ENCODE peak calls at places on chromosomes 5 and 9, in eight cellular contexts. M, E, K, J, U, O, N and B are unnamed samples.

GRCh38 chr5:128135286-128135685 is 51.7 kb downstream of the SLC12A2 start:
- DNase-seq in K (no peak), E (no peak), O (peak), N (no peak), U (no peak), M (no peak), J (no peak), B (no peak)

GRCh38 chr5:168409601-168410458 is 76.4 kb upstream of the RARS1 start:
- DNase-seq in O (no peak), J (no peak), E (no peak), M (peak), K (peak), N (no peak), U (peak), B (peak)

GRCh38 chr9:13750061-13750460 is 470.6 kb upstream of the MPDZ start:
- DNase-seq in M (peak), O (no peak), K (peak), N (no peak), J (no peak), E (no peak), U (peak), B (peak)

GRCh38 chr9:78028926-78029325 is 2.7 kb downstream of the GNAQ start:
- DNase-seq in N (no peak), E (no peak), M (no peak), O (no peak), J (no peak), U (no peak), K (no peak), B (no peak)

GRCh38 chr9:105737205-105737604 is 42.9 kb downstream of the TMEM38B start:
- DNase-seq in E (no peak), M (no peak), U (no peak), N (no peak), J (no peak), O (no peak), K (no peak), B (no peak)

GRCh38 chr5:61357745-61358144 is 25.7 kb downstream of the ZSWIM6 start:
- DNase-seq in E (no peak), U (peak), N (peak), K (no peak), J (no peak), O (no peak), M (no peak), B (no peak)

GRCh38 chr9:109401169-109401989 is 80.5 kb upstream of the EPB41L4B start:
- DNase-seq in U (peak), K (peak), E (peak), M (peak), J (no peak), O (no peak), N (peak), B (peak)

GRCh38 chr5:91212336-91213092 is 170.6 kb downstream of the ARRDC3 start:
- DNase-seq in K (peak), U (peak), N (no peak), M (no peak), J (no peak), O (peak), E (no peak), B (peak)

GRCh38 chr9:128055222-128056040 is 11.7 kb downstream of the NAIF1 start:
- DNase-seq in U (no peak), O (no peak), E (peak), J (peak), M (no peak), K (no peak), N (peak), B (no peak)

GRCh38 chr5:50666261-50667078 is at the start of gene PARP8:
- DNase-seq in N (peak), J (peak), K (peak), M (peak), E (peak), U (no peak), O (no peak), B (peak)

GRCh38 chr9:133415107-133415506 is 2.7 kb downstream of the REXO4 start:
- DNase-seq in M (no peak), J (no peak), U (no peak), N (no peak), E (no peak), K (no peak), O (no peak), B (no peak)

GRCh38 chr9:70405808-70406445 is 8.5 kb downstream of the KLF9 start:
- DNase-seq in K (no peak), J (no peak), M (no peak), U (no peak), N (no peak), E (no peak), O (no peak), B (no peak)

GRCh38 chr5:114223866-114224265 is 138.0 kb upstream of the KCNN2 start:
- DNase-seq in J (no peak), E (no peak), K (peak), U (peak), O (peak), N (no peak), M (peak), B (peak)

GRCh38 chr9:136688274-136689107 is 1.2 kb upstream of the AGPAT2 start:
- DNase-seq in M (no peak), N (no peak), U (no peak), O (no peak), K (no peak), J (no peak), E (no peak), B (no peak)

GRCh38 chr5:88089757-88090390 is 178.8 kb downstream of the TMEM161B start:
- DNase-seq in J (no peak), N (peak), E (no peak), O (no peak), M (no peak), U (no peak), K (no peak), B (no peak)

GRCh38 chr5:149834246-149834855 is 104.2 kb downstream of the PPARGC1B start:
- DNase-seq in E (peak), U (peak), J (no peak), O (peak), N (peak), K (peak), M (peak), B (peak)

GRCh38 chr9:127567119-127567897 is 44.8 kb upstream of the STXBP1 start:
- DNase-seq in J (peak), E (peak), M (no peak), K (no peak), O (no peak), N (no peak), U (peak), B (no peak)

GRCh38 chr5:150302301-150303069 is at the start of gene ARSI:
- DNase-seq in M (no peak), E (no peak), U (peak), J (peak), O (no peak), K (no peak), N (peak), B (peak)

GRCh38 chr5:159908201-159908940 is 7.9 kb upstream of the ADRA1B start:
- DNase-seq in K (no peak), E (no peak), M (peak), J (no peak), U (no peak), N (no peak), O (no peak), B (no peak)

GRCh38 chr9:16505159-16505558 is 365.3 kb downstream of the BNC2 start:
- DNase-seq in M (no peak), J (no peak), K (peak), O (no peak), E (peak), N (no peak), U (peak), B (no peak)

GRCh38 chr9:121822093-121823085 is 171.0 kb downstream of the DAB2IP start:
- DNase-seq in N (no peak), J (no peak), K (no peak), M (peak), E (no peak), U (no peak), O (no peak), B (no peak)

GRCh38 chr5:158560170-158560569 is 539.5 kb downstream of the EBF1 start:
- DNase-seq in E (peak), K (peak), J (no peak), N (no peak), U (peak), M (peak), O (no peak), B (peak)

GRCh38 chr5:154309361-154309725 is 118.8 kb downstream of the GALNT10 start:
- DNase-seq in E (no peak), K (peak), M (no peak), O (no peak), J (no peak), N (no peak), U (no peak), B (no peak)

GRCh38 chr5:131630963-131631350 is 4.1 kb downstream of the RAPGEF6 start:
- DNase-seq in M (peak), J (no peak), E (no peak), K (no peak), O (no peak), U (peak), N (no peak), B (no peak)

GRCh38 chr5:172701336-172702061 is 60.4 kb downstream of the NEURL1B start:
- DNase-seq in J (no peak), N (no peak), M (no peak), U (no peak), O (no peak), E (no peak), K (no peak), B (no peak)

GRCh38 chr5:111453747-111454146 is 58.6 kb downstream of the STARD4 start:
- DNase-seq in J (no peak), M (peak), N (no peak), O (no peak), U (no peak), E (no peak), K (peak), B (no peak)

GRCh38 chr5:140075371-140075770 is 32.3 kb upstream of the NRG2 start:
- DNase-seq in N (no peak), K (no peak), M (peak), O (no peak), E (no peak), J (no peak), U (peak), B (peak)
- TF ChIP-seq CTCF in N (peak), K (no peak), M (no peak), O (no peak), E (no peak), J (no peak), U (peak), B (peak)

GRCh38 chr5:156178117-156178516 is 148.8 kb upstream of the SGCD start:
- DNase-seq in U (no peak), J (no peak), N (no peak), K (no peak), E (no peak), O (no peak), M (no peak), B (no peak)
- TF ChIP-seq CTCF in U (no peak), J (no peak), N (no peak), K (no peak), E (no peak), O (no peak), M (no peak), B (no peak)

GRCh38 chr5:72117281-72117680 is 10.0 kb downstream of the MAP1B start:
- DNase-seq in O (no peak), M (no peak), K (no peak), J (no peak), E (no peak), N (no peak), U (no peak), B (no peak)
- TF ChIP-seq CTCF in O (no peak), M (no peak), K (no peak), J (no peak), E (no peak), N (no peak), U (no peak), B (no peak)

DNA sequence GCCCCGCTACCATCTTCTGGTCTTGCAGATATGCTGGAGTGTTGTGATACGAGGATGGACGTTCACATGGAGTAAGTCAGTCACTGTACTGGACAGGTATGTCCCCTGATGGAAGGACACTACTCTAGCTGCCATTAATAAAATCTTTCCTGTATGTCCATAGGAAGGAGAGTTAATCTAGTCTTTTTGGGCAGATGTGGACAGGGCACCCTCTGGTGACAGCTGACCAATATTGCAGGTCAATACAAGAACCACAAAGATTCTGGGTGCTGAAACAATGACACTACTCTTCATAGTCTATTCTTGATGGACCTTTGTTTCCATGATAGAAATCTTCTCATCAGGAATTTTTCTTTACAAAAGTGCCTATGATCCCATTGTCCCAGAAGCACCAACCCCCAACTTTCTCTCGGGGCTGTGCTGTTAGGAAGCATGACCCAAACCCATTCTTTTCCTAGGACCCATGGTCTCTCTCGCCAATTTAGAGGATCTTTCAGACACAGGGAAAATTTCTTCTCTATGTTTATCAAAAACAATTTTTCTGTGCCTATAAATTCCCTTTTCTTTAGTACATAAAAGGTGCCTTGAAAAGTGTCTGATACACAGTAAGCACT is 376.9 kb downstream of the DTWD2 start:
- DNase-seq in J (no peak), K (peak), E (peak), O (peak), M (peak), U (peak), N (peak), B (peak)
- TF ChIP-seq CTCF in J (peak), K (peak), E (peak), O (peak), M (peak), U (peak), N (peak), B (peak)

DNA sequence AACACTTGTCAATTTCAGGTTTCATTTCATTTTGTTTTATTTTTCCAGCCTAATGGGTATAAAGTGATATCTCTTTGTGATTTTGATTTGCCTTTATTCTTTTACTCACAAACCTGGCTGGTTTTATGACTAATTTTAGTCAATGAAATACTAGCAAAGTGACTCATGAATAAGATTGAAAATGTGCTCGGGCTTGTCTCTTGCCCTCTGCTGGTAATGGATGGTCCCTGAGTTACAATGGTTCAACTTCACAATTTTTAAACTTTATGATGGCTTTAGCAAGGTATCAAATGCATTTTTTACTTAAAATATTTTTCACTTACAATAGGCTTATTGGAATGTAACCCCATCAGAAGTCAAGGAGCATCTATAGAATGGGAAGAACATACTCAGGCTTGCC is 431.4 kb upstream of the CCNG1 start:
- DNase-seq in O (no peak), U (peak), E (no peak), K (no peak), M (peak), N (no peak), J (no peak), B (peak)
- TF ChIP-seq CTCF in O (no peak), U (peak), E (no peak), K (no peak), M (peak), N (peak), J (no peak), B (no peak)

GRCh38 chr5:163478982-163479271 is 18.5 kb downstream of the HMMR start:
- DNase-seq in E (no peak), J (no peak), M (no peak), N (no peak), O (no peak), U (no peak), K (no peak), B (no peak)

GRCh38 chr5:163473613-163474243 is 13.3 kb downstream of the HMMR start:
- DNase-seq in M (peak), U (peak), N (no peak), K (no peak), J (no peak), O (no peak), E (no peak), B (peak)

GRCh38 chr5:163475416-163475815 is 15.0 kb downstream of the HMMR start:
- DNase-seq in E (no peak), U (no peak), O (no peak), M (no peak), J (no peak), K (no peak), N (no peak), B (no peak)

GRCh38 chr5:163478126-163478981 is 17.9 kb downstream of the HMMR start:
- DNase-seq in J (no peak), U (peak), N (no peak), M (peak), O (no peak), E (no peak), K (no peak), B (peak)
- TF ChIP-seq CTCF in J (no peak), U (no peak), N (no peak), M (no peak), O (no peak), E (no peak), K (no peak), B (no peak)

GRCh38 chr9:115182264-115182663 is 64.3 kb upstream of the TNC start:
- DNase-seq in N (peak), J (no peak), E (no peak), O (no peak), M (no peak), K (no peak), U (no peak), B (no peak)
- TF ChIP-seq CTCF in N (no peak), J (no peak), E (no peak), O (no peak), M (no peak), K (no peak), U (no peak), B (no peak)

GRCh38 chr5:81425569-81425968 is 31.6 kb upstream of the ACOT12 start:
- DNase-seq in O (no peak), E (no peak), U (peak), N (no peak), M (peak), K (no peak), J (no peak), B (peak)
- TF ChIP-seq CTCF in O (peak), E (peak), U (peak), N (peak), M (peak), K (peak), J (peak), B (peak)

GRCh38 chr5:57448751-57449150 is 33.9 kb downstream of the ACTBL2 start:
- DNase-seq in E (no peak), N (no peak), J (no peak), U (no peak), O (no peak), K (no peak), M (no peak), B (no peak)

GRCh38 chr5:57452885-57453284 is 29.7 kb downstream of the ACTBL2 start:
- DNase-seq in U (no peak), J (no peak), O (no peak), E (no peak), M (no peak), K (no peak), N (no peak), B (no peak)

GRCh38 chr5:57448287-57448686 is 34.3 kb downstream of the ACTBL2 start:
- DNase-seq in K (no peak), M (no peak), O (no peak), E (no peak), N (no peak), U (no peak), J (no peak), B (no peak)

GRCh38 chr5:57453728-57454127 is 28.9 kb downstream of the ACTBL2 start:
- DNase-seq in U (no peak), N (no peak), J (no peak), K (no peak), O (no peak), M (no peak), E (no peak), B (no peak)

GRCh38 chr5:57450991-57451876 is 31.4 kb downstream of the ACTBL2 start:
- DNase-seq in J (no peak), U (no peak), K (peak), M (peak), N (no peak), O (no peak), E (no peak), B (no peak)
- TF ChIP-seq CTCF in J (no peak), U (no peak), K (no peak), M (no peak), N (no peak), O (no peak), E (no peak), B (no peak)